ENCODE peak calls at places on chromosomes 5 and 9, in eight cellular contexts. L, W, T, S, E, R, O and D are unnamed samples.

GRCh38 chr5:10704949-10705621 is 55.9 kb downstream of the DAP start:
- DNase-seq in L (no peak), W (no peak), T (no peak), S (no peak), E (no peak), R (no peak), O (no peak), D (no peak)

GRCh38 chr5:51148437-51148836 is 234.8 kb upstream of the ISL1 start:
- DNase-seq in L (no peak), W (no peak), T (no peak), S (no peak), E (no peak), R (no peak), O (no peak), D (no peak)

GRCh38 chr9:80615964-80616363 is 1044.2 kb downstream of the TLE4 start:
- DNase-seq in L (no peak), W (no peak), T (no peak), S (no peak), E (no peak), R (no peak), O (no peak), D (no peak)

GRCh38 chr9:16627967-16628366 is 242.5 kb downstream of the BNC2 start:
- DNase-seq in L (no peak), W (no peak), T (no peak), S (peak; percentile 52), E (no peak), R (no peak), O (no peak), D (no peak)

GRCh38 chr5:171426266-171426665 is 6.8 kb downstream of the FGF18 start:
- DNase-seq in L (no peak), W (no peak), T (peak; percentile 64), S (no peak), E (no peak), R (no peak), O (no peak), D (no peak)

GRCh38 chr5:144065766-144066165 is 104.7 kb downstream of the YIPF5 start:
- DNase-seq in L (no peak), W (no peak), T (no peak), S (no peak), E (no peak), R (no peak), O (no peak), D (no peak)

GRCh38 chr5:125196479-125197183 is 450.2 kb upstream of the ZNF608 start:
- DNase-seq in L (no peak), W (no peak), T (no peak), S (no peak), E (no peak), R (no peak), O (no peak), D (no peak)

GRCh38 chr5:175922192-175922885 is 45.8 kb downstream of the THOC3 start:
- DNase-seq in L (peak; percentile 36), W (no peak), T (peak; percentile 52), S (no peak), E (no peak), R (no peak), O (no peak), D (no peak)

GRCh38 chr5:161176221-161176620 is 324.2 kb upstream of the ATP10B start:
- DNase-seq in L (no peak), W (no peak), T (no peak), S (no peak), E (no peak), R (no peak), O (no peak), D (no peak)

GRCh38 chr9:92327283-92327850 is 1.6 kb downstream of the CENPP start:
- DNase-seq in L (no peak), W (no peak), T (no peak), S (no peak), E (no peak), R (no peak), O (no peak), D (peak; percentile 50)

GRCh38 chr5:127332250-127332649 is 41.7 kb downstream of the MEGF10 start:
- DNase-seq in L (no peak), W (no peak), T (no peak), S (no peak), E (no peak), R (no peak), O (no peak), D (no peak)

GRCh38 chr5:145750194-145750593 is 84.9 kb downstream of the PRELID2 start:
- DNase-seq in L (no peak), W (no peak), T (no peak), S (peak; percentile 32), E (no peak), R (no peak), O (no peak), D (no peak)

GRCh38 chr9:15079989-15080388 is 169.8 kb upstream of the FREM1 start:
- DNase-seq in L (no peak), W (no peak), T (no peak), S (no peak), E (no peak), R (no peak), O (no peak), D (no peak)

GRCh38 chr9:85414399-85414798 is 327.4 kb downstream of the AGTPBP1 start:
- DNase-seq in L (no peak), W (no peak), T (no peak), S (no peak), E (no peak), R (no peak), O (no peak), D (no peak)

GRCh38 chr9:21027295-21027694 is 4.1 kb downstream of the HACD4 start:
- DNase-seq in L (no peak), W (no peak), T (no peak), S (no peak), E (no peak), R (no peak), O (no peak), D (no peak)

GRCh38 chr5:115461506-115462290 is 82.9 kb downstream of the FEM1C start:
- DNase-seq in L (peak; percentile 71), W (no peak), T (no peak), S (no peak), E (no peak), R (no peak), O (no peak), D (peak; percentile 84)

GRCh38 chr5:42811591-42812392 is at the start of gene SELENOP:
- DNase-seq in L (peak; percentile 23), W (peak; percentile 73), T (no peak), S (peak; percentile 84), E (peak; percentile 84), R (peak; percentile 82), O (peak; percentile 81), D (no peak)

GRCh38 chr5:125660231-125660895 is 762.8 kb upstream of the GRAMD2B start:
- DNase-seq in L (no peak), W (no peak), T (no peak), S (no peak), E (no peak), R (no peak), O (no peak), D (no peak)

DNA sequence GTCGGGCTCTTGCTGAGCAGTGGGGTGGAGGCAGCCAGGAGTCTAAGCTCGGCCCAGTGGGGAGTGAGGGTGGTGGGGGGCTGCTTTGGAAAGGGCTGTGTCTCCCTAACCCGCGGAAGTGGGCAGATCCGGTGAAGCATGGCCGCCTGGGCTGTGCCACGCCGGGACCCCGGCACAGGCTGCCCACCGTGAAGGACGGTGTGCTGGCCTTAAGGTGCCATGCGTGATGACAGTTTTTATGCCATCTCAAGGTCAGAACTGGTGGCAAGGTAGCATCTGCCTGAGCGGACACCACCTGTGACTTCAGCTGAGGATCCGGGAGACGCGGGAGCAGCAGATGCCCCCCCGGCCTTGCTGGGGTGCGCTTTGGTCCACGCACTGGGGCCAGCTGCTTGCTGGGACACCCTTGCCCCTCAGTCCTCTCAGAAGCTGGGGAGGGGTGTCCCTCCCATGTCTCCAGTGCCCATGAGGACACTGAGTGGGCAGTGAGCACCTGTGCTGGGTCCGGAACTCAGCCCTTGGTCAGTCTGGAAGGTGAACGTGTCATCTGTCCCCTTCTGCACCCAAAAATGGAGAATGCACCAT is 53.9 kb downstream of the AHRR start:
- DNase-seq in L (no peak), W (no peak), T (peak; percentile 91), S (no peak), E (peak; percentile 1), R (peak; percentile 4), O (no peak), D (no peak)
- TF ChIP-seq POLR2A in L (no peak), W (no peak), T (no peak), S (no peak), E (no peak), R (no peak), O (no peak), D (no peak)

DNA sequence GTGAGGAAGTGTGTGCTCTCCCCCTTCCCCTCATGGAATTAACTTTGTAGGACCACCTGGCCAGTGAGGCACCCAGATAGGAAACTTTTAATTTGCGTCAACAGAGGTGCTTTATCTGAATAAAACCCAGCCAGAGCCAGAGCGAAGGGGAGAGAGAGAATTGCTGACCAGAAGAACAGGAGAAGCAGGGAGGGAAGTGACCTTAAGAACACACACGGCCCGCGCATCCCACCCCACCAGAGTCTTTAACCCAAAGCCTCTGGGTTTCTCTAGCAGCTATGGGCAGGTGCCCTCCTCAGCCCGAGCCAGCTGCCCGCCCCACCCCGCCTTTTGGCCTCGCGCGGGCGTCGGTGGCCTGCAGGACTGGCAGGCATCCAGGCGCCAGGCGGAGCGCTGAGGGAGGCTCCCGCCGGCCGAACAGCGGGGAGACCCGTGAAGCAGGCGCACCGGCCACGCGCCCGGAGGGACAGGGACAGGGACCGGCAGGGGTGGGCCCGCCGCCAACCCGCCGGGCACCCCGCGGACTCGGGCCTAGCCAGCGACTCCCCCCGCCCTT is 568 bp downstream of the ERAP1 start:
- DNase-seq in L (peak; percentile 70), W (peak; percentile 88), T (no peak), S (peak; percentile 44), E (peak; percentile 69), R (peak; percentile 63), O (peak; percentile 89), D (peak; percentile 89)
- TF ChIP-seq POLR2A in L (peak; percentile 68), W (no peak), T (no peak), S (no peak), E (no peak), R (peak; percentile 39), O (peak; percentile 43), D (peak; percentile 48)

GRCh38 chr9:37422289-37423104 is at the start of gene GRHPR:
- DNase-seq in L (peak; percentile 82), W (peak; percentile 94), T (no peak), S (peak; percentile 80), E (peak; percentile 87), R (peak; percentile 82), O (peak; percentile 92), D (peak; percentile 94)
- TF ChIP-seq POLR2A in L (peak; percentile 85), W (peak; percentile 82), T (no peak), S (no peak), E (peak; percentile 80), R (peak; percentile 68), O (peak; percentile 87), D (peak; percentile 66)

DNA sequence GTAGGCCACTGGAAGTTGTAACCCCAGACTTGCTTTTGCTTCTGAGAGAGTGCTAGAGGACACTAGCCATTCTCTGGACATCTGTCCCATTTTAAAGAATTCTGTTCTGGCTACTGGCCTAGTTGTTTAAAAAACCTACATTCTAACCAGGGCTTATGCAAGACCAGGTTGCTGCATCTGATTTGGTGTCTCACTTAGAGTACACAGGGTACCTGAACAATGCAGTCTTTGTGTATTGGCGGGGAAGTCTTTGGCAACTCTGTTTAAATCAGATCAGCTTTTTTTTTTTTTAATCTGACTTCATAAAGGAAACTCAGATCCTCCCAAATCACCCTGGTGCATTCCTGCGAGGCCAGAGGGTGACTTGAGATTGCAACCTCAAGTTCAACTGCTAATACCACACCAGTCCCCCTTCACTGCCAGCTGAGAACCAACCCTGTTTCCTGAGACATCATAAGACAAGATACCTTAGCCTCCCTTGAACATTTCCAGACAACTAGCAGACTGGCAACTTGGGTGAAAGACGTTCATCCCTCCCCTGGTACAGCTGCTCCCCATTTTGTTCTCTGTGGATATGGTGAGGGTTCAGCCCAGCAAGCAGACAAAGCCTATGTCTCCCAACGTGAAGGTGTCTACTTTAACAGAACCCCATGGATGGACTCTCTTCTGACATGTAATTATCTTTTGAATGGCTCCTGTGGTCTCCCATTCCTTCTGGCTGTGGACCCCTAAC is 27.0 kb downstream of the SKP1 start:
- DNase-seq in L (no peak), W (no peak), T (no peak), S (no peak), E (peak; percentile 57), R (no peak), O (peak; percentile 53), D (no peak)
- TF ChIP-seq POLR2A in L (no peak), W (no peak), T (no peak), S (no peak), E (no peak), R (no peak), O (no peak), D (no peak)